ENCODE peak calls at places on chromosomes 2 and 18, in ten cellular contexts. P is HFFc6; K is HAP-1; E is activated gamma-delta T cell treated with Interleukin-2 at 50 U/mL for 16 hours; A is stimulated activated naive CD8-positive, alpha-beta T cell treated with anti-CD3 and anti-CD28 coated beads, Interleukin-15, Interleukin-2, amounts not matched to agents 100 U/mL and 50 U/mL, for 24 hours; C is lower lobe of right lung; W is AG04449; T is nucleus accumbens; R is lung; Z is stimulated activated CD4-positive, alpha-beta T cell treated with anti-CD3 and anti-CD28 coated beads, Interleukin-15, amount 100 ng/mL, for 1 hour. H is an unnamed sample.

GRCh38 chr2:241882090-241882625 is 12.6 kb downstream of the RTP5 start:
- DNase-seq in A (peak), K (peak), P (peak), R (peak), C (no peak), Z (no peak), E (no peak), T (no peak), W (no peak), H (no peak)

GRCh38 chr2:216690451-216691209 is 4.7 kb downstream of the IGFBP5 start:
- DNase-seq in C (no peak), A (no peak), E (no peak), T (no peak), W (peak), R (no peak), Z (no peak), K (no peak), P (peak), H (no peak)

GRCh38 chr2:119049968-119050657 is 108.1 kb downstream of the MARCO start:
- DNase-seq in K (no peak), Z (no peak), W (no peak), P (no peak), R (no peak), A (peak), E (no peak), T (no peak), C (no peak), H (no peak)

GRCh38 chr18:13216092-13216582 is 2.4 kb upstream of the LDLRAD4 start:
- DNase-seq in P (peak), A (peak), R (peak), C (peak), Z (no peak), T (peak), W (peak), K (peak), E (peak), H (peak)

GRCh38 chr2:157185828-157186227 is 71.7 kb upstream of the GALNT5 start:
- DNase-seq in T (no peak), R (no peak), Z (no peak), A (no peak), W (peak), K (no peak), P (peak), C (no peak), E (no peak), H (no peak)

GRCh38 chr2:65869286-65869685 is 436.9 kb upstream of the SPRED2 start:
- DNase-seq in R (no peak), W (no peak), P (no peak), A (no peak), K (no peak), Z (no peak), C (no peak), E (no peak), T (no peak), H (no peak)

GRCh38 chr2:128584296-128584900 is 265.7 kb upstream of the HS6ST1 start:
- DNase-seq in T (no peak), E (no peak), K (no peak), C (no peak), W (peak), R (peak), P (peak), A (no peak), Z (no peak), H (no peak)

GRCh38 chr2:64222351-64222750 is 78.1 kb upstream of the PELI1 start:
- DNase-seq in A (no peak), K (no peak), R (no peak), Z (no peak), P (no peak), T (no peak), C (no peak), E (no peak), W (no peak), H (no peak)

GRCh38 chr18:35888329-35888728 is 84.2 kb upstream of the RMP24 start:
- DNase-seq in W (no peak), R (no peak), E (no peak), P (no peak), C (no peak), A (no peak), K (no peak), Z (no peak), T (no peak), H (no peak)

GRCh38 chr18:67977067-67977616 is 460.6 kb upstream of the DSEL start:
- DNase-seq in A (no peak), W (no peak), C (peak), R (no peak), T (no peak), K (no peak), P (no peak), Z (no peak), E (no peak), H (no peak)

GRCh38 chr2:9312591-9312990 is 106.0 kb downstream of the ASAP2 start:
- DNase-seq in C (no peak), E (no peak), P (no peak), Z (no peak), K (no peak), T (no peak), W (no peak), R (no peak), A (no peak), H (no peak)

GRCh38 chr2:42359304-42359749 is 1.7 kb downstream of the COX7A2L start:
- DNase-seq in P (no peak), R (no peak), W (no peak), C (no peak), K (no peak), A (no peak), Z (no peak), E (no peak), T (no peak), H (no peak)

GRCh38 chr18:58593930-58594329 is 35.0 kb downstream of the ALPK2 start:
- DNase-seq in P (no peak), K (no peak), E (no peak), A (no peak), R (no peak), Z (no peak), W (no peak), T (no peak), C (no peak), H (no peak)

GRCh38 chr2:28683100-28683706 is 68.4 kb upstream of the PPP1CB start:
- DNase-seq in T (no peak), Z (no peak), A (no peak), K (no peak), R (peak), W (no peak), E (no peak), P (peak), C (peak), H (peak)

GRCh38 chr18:37516361-37516853 is 49.2 kb downstream of the CELF4 start:
- DNase-seq in K (no peak), T (no peak), A (no peak), E (no peak), W (no peak), R (no peak), C (no peak), Z (no peak), P (no peak), H (no peak)

GRCh38 chr2:27143285-27143684 is 4.1 kb upstream of the PRR30 start:
- DNase-seq in T (no peak), R (no peak), A (no peak), P (no peak), W (no peak), Z (no peak), K (no peak), E (no peak), C (no peak), H (no peak)

GRCh38 chr18:35458677-35459441 is 38.9 kb downstream of the INO80C start:
- DNase-seq in K (no peak), P (peak), E (no peak), Z (no peak), C (peak), T (no peak), A (peak), W (no peak), R (peak), H (peak)

GRCh38 chr2:126859631-126860030 is 39.1 kb upstream of the TEX51 start:
- DNase-seq in T (no peak), R (peak), K (no peak), E (no peak), P (no peak), C (no peak), Z (no peak), W (no peak), A (no peak), H (no peak)

GRCh38 chr2:64626963-64627760 is 26.6 kb downstream of the SERTAD2 start:
- DNase-seq in E (no peak), K (no peak), R (no peak), W (no peak), A (no peak), P (no peak), C (no peak), Z (no peak), T (peak), H (no peak)

GRCh38 chr18:32891797-32892196 is 119.0 kb upstream of the KLHL14 start:
- DNase-seq in R (no peak), W (no peak), T (no peak), A (no peak), C (no peak), Z (no peak), K (no peak), P (no peak), E (no peak), H (no peak)

GRCh38 chr18:75137346-75137877 is 71.5 kb downstream of the PTGR3 start:
- DNase-seq in C (no peak), A (no peak), K (no peak), T (no peak), Z (no peak), P (no peak), R (no peak), E (no peak), W (no peak), H (no peak)

GRCh38 chr18:5311273-5312009 is 15.9 kb upstream of the ZBTB14 start:
- DNase-seq in T (no peak), Z (no peak), W (no peak), P (no peak), C (no peak), A (no peak), R (no peak), K (peak), E (no peak), H (no peak)

GRCh38 chr2:119480718-119481142 is 43.6 kb downstream of the SCTR start:
- DNase-seq in Z (no peak), W (no peak), E (no peak), P (no peak), A (no peak), K (no peak), T (no peak), R (peak), C (no peak), H (no peak)

GRCh38 chr2:61144697-61145268 is 17.2 kb upstream of the C2orf74 start:
- DNase-seq in Z (peak), C (peak), T (peak), W (peak), P (peak), A (peak), E (peak), R (peak), K (no peak), H (peak)

GRCh38 chr2:233061591-233062446 is 1.7 kb downstream of the INPP5D start:
- DNase-seq in P (no peak), A (peak), R (peak), W (no peak), T (no peak), K (no peak), E (peak), C (peak), Z (no peak), H (no peak)

GRCh38 chr18:5900249-5900648 is 4.9 kb upstream of the TMEM200C start:
- DNase-seq in C (no peak), Z (no peak), A (no peak), W (no peak), P (no peak), E (no peak), T (no peak), R (no peak), K (no peak), H (no peak)